ENCODE peak calls at places on chromosomes 4 and X, in six cellular contexts. J is fibroblast of lung, Q is fibroblast of pulmonary artery, W is IMR-90, C is cardiac muscle cell, U is nephron progenitor cell. I is an unnamed sample.

GRCh38 chr4:181007751-181008150 is 1235.5 kb upstream of the TENM3 start:
- DNase-seq in J (peak), Q (peak), W (no peak), C (no peak), U (no peak), I (no peak)

GRCh38 chr4:55004831-55005230 is 120.6 kb downstream of the KDR start:
- DNase-seq in J (peak), Q (peak), W (no peak), C (peak), U (no peak), I (no peak)

GRCh38 chrX:129750971-129751370 is 12.2 kb downstream of the XPNPEP2 start:
- DNase-seq in J (no peak), Q (no peak), W (no peak), C (peak), U (no peak), I (no peak)

GRCh38 chr4:81449018-81449417 is 22.7 kb downstream of the RASGEF1B start:
- DNase-seq in J (no peak), Q (no peak), W (peak), C (no peak), U (no peak), I (no peak)

GRCh38 chr4:680565-680930 is 6.2 kb downstream of the MYL5 start:
- DNase-seq in J (no peak), Q (no peak), W (no peak), C (no peak), U (peak), I (peak)

GRCh38 chr4:34365891-34366290 is 1878.4 kb downstream of the ARAP2 start:
- DNase-seq in J (no peak), Q (no peak), W (no peak), C (no peak), U (no peak), I (no peak)

GRCh38 chrX:118523920-118524319 is 28.3 kb downstream of the DOCK11 start:
- DNase-seq in J (no peak), Q (no peak), W (no peak), C (no peak), U (no peak), I (no peak)

GRCh38 chrX:68895339-68896250 is 66.8 kb downstream of the EFNB1 start:
- DNase-seq in J (peak), Q (peak), W (peak), C (peak), U (no peak), I (no peak)

GRCh38 chrX:40471965-40472648 is 108.7 kb upstream of the ATP6AP2 start:
- DNase-seq in J (peak), Q (peak), W (peak), C (peak), U (peak), I (peak)

GRCh38 chr4:83308672-83309071 is 24.1 kb upstream of the COQ2 start:
- DNase-seq in J (no peak), Q (no peak), W (no peak), C (no peak), U (peak), I (no peak)

GRCh38 chrX:10600479-10600878 is 19.9 kb downstream of the MID1 start:
- DNase-seq in J (no peak), Q (no peak), W (no peak), C (no peak), U (no peak), I (no peak)

GRCh38 chrX:10598540-10598939 is 21.8 kb downstream of the MID1 start:
- DNase-seq in J (no peak), Q (peak), W (no peak), C (peak), U (no peak), I (no peak)

GRCh38 chrX:10603612-10604011 is 16.8 kb downstream of the MID1 start:
- DNase-seq in J (no peak), Q (no peak), W (no peak), C (no peak), U (no peak), I (no peak)

GRCh38 chrX:10602646-10603045 is 17.7 kb downstream of the MID1 start:
- DNase-seq in J (no peak), Q (no peak), W (no peak), C (no peak), U (no peak), I (no peak)

GRCh38 chrX:10597871-10598270 is 22.5 kb downstream of the MID1 start:
- DNase-seq in J (no peak), Q (peak), W (peak), C (peak), U (no peak), I (peak)
- TF ChIP-seq CTCF in J (peak), Q (peak), W (peak), C (peak), U (no peak), I (peak)

DNA sequence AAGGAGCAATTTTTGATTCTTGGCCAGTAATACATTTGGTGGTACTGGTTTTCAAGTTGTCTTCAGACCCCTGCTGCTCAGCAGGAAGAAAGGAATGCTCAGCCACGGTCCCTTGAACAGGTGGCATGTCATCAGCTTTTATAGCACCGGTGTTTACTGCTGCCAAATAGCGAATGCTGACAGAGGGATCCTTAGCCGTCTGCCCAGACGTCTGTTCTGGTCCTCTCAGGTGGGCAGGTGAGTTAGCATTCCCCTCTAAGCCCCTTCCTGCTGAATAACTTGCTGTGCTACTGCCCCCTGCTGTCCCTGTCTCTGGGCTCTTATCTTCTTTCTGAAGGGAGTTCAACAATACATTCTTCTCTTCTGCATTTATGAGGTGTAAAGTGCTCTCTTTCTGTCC is 28.4 kb downstream of the BOD1L1 start:
- DNase-seq in J (no peak), Q (no peak), W (no peak), C (no peak), U (peak), I (no peak)
- TF ChIP-seq CTCF in J (no peak), Q (peak), W (peak), C (peak), U (peak), I (no peak)

GRCh38 chrX:102345916-102346315 is 93.9 kb downstream of the NXF2B start:
- DNase-seq in J (peak), Q (peak), W (peak), C (peak), U (peak), I (peak)

GRCh38 chrX:102339312-102340298 is 92.6 kb downstream of the NXF2 start:
- DNase-seq in J (no peak), Q (no peak), W (no peak), C (no peak), U (no peak), I (no peak)

GRCh38 chrX:102338162-102338561 is 91.2 kb downstream of the NXF2 start:
- DNase-seq in J (no peak), Q (no peak), W (no peak), C (no peak), U (no peak), I (no peak)

DNA sequence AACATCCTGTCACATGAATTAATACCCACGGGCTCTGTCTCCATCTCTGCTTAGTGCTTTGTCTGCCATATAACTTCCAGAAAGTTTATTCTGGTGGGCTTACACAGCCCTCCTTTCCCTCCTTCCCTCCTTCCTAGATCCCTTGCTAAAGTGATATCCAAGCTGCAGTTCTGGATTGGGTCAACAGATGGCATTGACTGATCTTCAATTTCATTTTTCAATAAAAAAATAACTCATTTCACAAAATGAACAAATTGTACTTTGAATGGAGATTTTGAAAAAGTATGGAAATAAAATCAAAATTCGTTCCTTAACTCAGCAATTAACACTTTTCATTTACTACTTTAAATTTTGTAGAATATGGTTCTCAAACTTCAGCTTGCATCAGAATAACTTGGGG is 94.9 kb downstream of the NXF2 start:
- DNase-seq in J (no peak), Q (peak), W (no peak), C (no peak), U (no peak), I (no peak)
- TF ChIP-seq CTCF in J (peak), Q (no peak), W (peak), C (no peak), U (no peak), I (no peak)

GRCh38 chr4:159382875-159383568 is 280.1 kb downstream of the RAPGEF2 start:
- DNase-seq in J (no peak), Q (peak), W (no peak), C (peak), U (no peak), I (no peak)

GRCh38 chr4:159384017-159384416 is 281.1 kb downstream of the RAPGEF2 start:
- DNase-seq in J (no peak), Q (no peak), W (no peak), C (no peak), U (no peak), I (no peak)

GRCh38 chr4:159386620-159387019 is 283.7 kb downstream of the RAPGEF2 start:
- DNase-seq in J (no peak), Q (no peak), W (no peak), C (no peak), U (no peak), I (no peak)

GRCh38 chr4:159383569-159383934 is 280.7 kb downstream of the RAPGEF2 start:
- DNase-seq in J (no peak), Q (no peak), W (no peak), C (no peak), U (no peak), I (no peak)

GRCh38 chr4:159384619-159385018 is 281.7 kb downstream of the RAPGEF2 start:
- DNase-seq in J (no peak), Q (no peak), W (no peak), C (no peak), U (no peak), I (no peak)
- TF ChIP-seq CTCF in J (no peak), Q (peak), W (peak), C (peak), U (no peak), I (no peak)

GRCh38 chr4:7719354-7720174 is 220.1 kb downstream of the AFAP1 start:
- DNase-seq in J (peak), Q (peak), W (no peak), C (peak), U (peak), I (peak)

GRCh38 chr4:7725951-7726350 is 213.7 kb downstream of the AFAP1 start:
- DNase-seq in J (peak), Q (no peak), W (peak), C (no peak), U (no peak), I (no peak)

GRCh38 chr4:7722716-7723115 is 216.9 kb downstream of the AFAP1 start:
- DNase-seq in J (no peak), Q (no peak), W (no peak), C (no peak), U (no peak), I (no peak)

GRCh38 chr4:7723625-7724024 is 216.0 kb downstream of the AFAP1 start:
- DNase-seq in J (no peak), Q (no peak), W (no peak), C (no peak), U (no peak), I (no peak)

GRCh38 chr4:7721984-7722551 is 217.6 kb downstream of the AFAP1 start:
- DNase-seq in J (no peak), Q (peak), W (no peak), C (peak), U (no peak), I (no peak)
- TF ChIP-seq CTCF in J (no peak), Q (peak), W (peak), C (peak), U (no peak), I (no peak)

GRCh38 chrX:124098089-124098488 is 136.6 kb downstream of the STAG2 start:
- DNase-seq in J (peak), Q (peak), W (peak), C (peak), U (no peak), I (peak)
- TF ChIP-seq CTCF in J (no peak), Q (peak), W (peak), C (peak), U (peak), I (peak)

DNA sequence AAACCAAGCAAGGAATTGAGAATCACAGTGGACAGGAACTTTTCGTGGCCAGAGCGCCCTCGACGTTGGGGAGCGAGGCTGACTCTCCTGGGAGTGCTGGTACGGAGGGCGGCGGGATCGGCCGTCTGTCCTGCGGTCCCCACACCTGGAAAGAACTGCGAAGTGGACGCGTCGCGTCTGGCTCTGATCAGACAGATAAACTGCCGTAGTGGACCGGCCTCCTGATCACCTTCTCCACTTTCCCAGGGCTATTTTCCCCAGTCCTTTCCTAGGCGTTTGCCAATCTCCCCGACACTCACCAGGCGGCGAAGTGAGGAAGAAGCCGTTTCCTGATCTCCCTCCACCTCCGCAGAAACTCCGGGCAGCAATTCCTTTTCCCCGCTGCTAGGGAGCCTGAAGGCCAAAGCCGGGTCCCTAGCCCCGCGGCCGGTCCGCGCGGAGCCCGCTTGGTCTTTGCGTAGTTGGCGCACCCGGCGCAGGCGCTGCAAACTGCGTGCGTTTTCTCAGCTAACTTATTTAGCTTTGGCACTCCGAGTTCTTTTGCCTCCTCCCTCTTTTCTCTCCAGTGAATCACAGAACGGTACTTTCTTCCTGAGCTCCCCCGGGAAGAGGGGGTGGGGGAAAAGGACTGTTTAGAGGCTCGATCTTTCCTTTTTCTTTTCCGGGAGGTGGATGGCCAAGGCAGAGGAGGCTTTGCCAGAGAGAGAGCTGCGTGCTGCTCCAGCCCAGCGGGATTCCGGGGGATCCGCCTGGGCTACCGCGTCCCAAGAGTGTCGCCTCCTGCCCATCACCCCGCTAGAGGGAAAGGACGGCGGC is at the start of gene ARSJ:
- DNase-seq in J (peak), Q (peak), W (peak), C (peak), U (peak), I (peak)
- TF ChIP-seq CTCF in J (peak), Q (peak), W (peak), C (peak), U (no peak), I (no peak)

I was measured in GM10248.